ENCODE peak calls at places on chromosome 20, in six cellular contexts. U, H, Q, G, E and F are unnamed samples.

GRCh38 chr20:40441771-40442170 is 247.3 kb downstream of the MAFB start:
- DNase-seq in U (no peak), H (no peak), Q (no peak), G (no peak), E (peak), F (no peak)

GRCh38 chr20:59016795-59017492 is 2.3 kb upstream of the TUBB1 start:
- DNase-seq in U (no peak), H (no peak), Q (no peak), G (peak), E (no peak), F (no peak)

GRCh38 chr20:33811763-33812672 is 870 bp downstream of the CHMP4B start:
- DNase-seq in U (peak), H (peak), Q (peak), G (peak), E (peak), F (peak)

GRCh38 chr20:59645761-59646171 is 41.4 kb downstream of the PHACTR3 start:
- DNase-seq in U (no peak), H (no peak), Q (no peak), G (no peak), E (no peak), F (no peak)

GRCh38 chr20:38325905-38326304 is 20.4 kb upstream of the LBP start:
- DNase-seq in U (no peak), H (no peak), Q (no peak), G (no peak), E (no peak), F (no peak)

GRCh38 chr20:9215539-9215938 is 146.7 kb downstream of the PLCB4 start:
- DNase-seq in U (no peak), H (no peak), Q (peak), G (peak), E (peak), F (no peak)

GRCh38 chr20:51815383-51816076 is 13.2 kb upstream of the SALL4 start:
- DNase-seq in U (no peak), H (no peak), Q (no peak), G (no peak), E (no peak), F (no peak)

GRCh38 chr20:52340036-52340634 is 148.6 kb upstream of the ZFP64 start:
- DNase-seq in U (no peak), H (no peak), Q (no peak), G (peak), E (peak), F (no peak)

GRCh38 chr20:46592580-46593362 is 42.3 kb upstream of the OCSTAMP start:
- DNase-seq in U (no peak), H (no peak), Q (peak), G (no peak), E (no peak), F (no peak)

GRCh38 chr20:48905322-48905647 is 16.2 kb upstream of the ARFGEF2 start:
- DNase-seq in U (no peak), H (no peak), Q (no peak), G (no peak), E (no peak), F (no peak)

GRCh38 chr20:61176874-61177273 is 75.2 kb upstream of the CDH4 start:
- DNase-seq in U (no peak), H (no peak), Q (no peak), G (no peak), E (no peak), F (no peak)

GRCh38 chr20:57680131-57680716 is 29.6 kb downstream of the PMEPA1 start:
- DNase-seq in U (no peak), H (no peak), Q (peak), G (no peak), E (no peak), F (no peak)

GRCh38 chr20:34368547-34368946 is 5.5 kb downstream of the ITCH start:
- DNase-seq in U (no peak), H (no peak), Q (no peak), G (no peak), E (no peak), F (no peak)

GRCh38 chr20:22453244-22454080 is 130.9 kb downstream of the FOXA2 start:
- DNase-seq in U (no peak), H (no peak), Q (no peak), G (peak), E (no peak), F (no peak)

GRCh38 chr20:49276895-49277785 is 717 bp downstream of the ZNFX1 start:
- DNase-seq in U (peak), H (no peak), Q (peak), G (no peak), E (no peak), F (no peak)

GRCh38 chr20:39874049-39874893 is 814.8 kb downstream of the MAFB start:
- DNase-seq in U (peak), H (peak), Q (peak), G (peak), E (peak), F (peak)

GRCh38 chr20:19758888-19759331 is 852 bp downstream of the RIN2 start:
- DNase-seq in U (peak), H (peak), Q (no peak), G (peak), E (peak), F (no peak)

GRCh38 chr20:38343107-38343797 is 3.0 kb upstream of the LBP start:
- DNase-seq in U (no peak), H (peak), Q (no peak), G (peak), E (peak), F (no peak)

GRCh38 chr20:9031951-9032350 is 36.9 kb upstream of the PLCB4 start:
- DNase-seq in U (no peak), H (no peak), Q (no peak), G (no peak), E (peak), F (no peak)

GRCh38 chr20:15835811-15836210 is 737.4 kb downstream of the KIF16B start:
- DNase-seq in U (no peak), H (no peak), Q (no peak), G (no peak), E (no peak), F (no peak)

GRCh38 chr20:20410678-20411077 is 42.8 kb downstream of the INSM1 start:
- DNase-seq in U (no peak), H (peak), Q (no peak), G (peak), E (no peak), F (no peak)

GRCh38 chr20:41391587-41392001 is 25.0 kb upstream of the EMILIN3 start:
- DNase-seq in U (peak), H (no peak), Q (no peak), G (no peak), E (no peak), F (no peak)

GRCh38 chr20:48787861-48788375 is 39.9 kb downstream of the PREX1 start:
- DNase-seq in U (no peak), H (no peak), Q (peak), G (no peak), E (peak), F (no peak)

GRCh38 chr20:10536531-10536930 is 101.4 kb downstream of the SLX4IP start:
- DNase-seq in U (peak), H (peak), Q (no peak), G (peak), E (peak), F (no peak)

GRCh38 chr20:1033751-1034419 is 31.8 kb upstream of the RSPO4 start:
- DNase-seq in U (no peak), H (no peak), Q (peak), G (no peak), E (no peak), F (no peak)

GRCh38 chr20:40175296-40175695 is 513.7 kb downstream of the MAFB start:
- DNase-seq in U (no peak), H (no peak), Q (no peak), G (no peak), E (no peak), F (no peak)

GRCh38 chr20:20549699-20550098 is 162.7 kb downstream of the RALGAPA2 start:
- DNase-seq in U (no peak), H (no peak), Q (no peak), G (no peak), E (peak), F (no peak)

GRCh38 chr20:4814696-4815252 is 93.1 kb downstream of the PRND start:
- DNase-seq in U (no peak), H (peak), Q (peak), G (peak), E (no peak), F (no peak)

GRCh38 chr20:1225263-1225728 is 548 bp upstream of the RAD21L1 start:
- DNase-seq in U (peak), H (no peak), Q (no peak), G (peak), E (no peak), F (no peak)

GRCh38 chr20:47230811-47231256 is 125.7 kb downstream of the ZMYND8 start:
- DNase-seq in U (no peak), H (no peak), Q (no peak), G (no peak), E (no peak), F (no peak)

GRCh38 chr20:59518881-59519706 is 85.2 kb upstream of the PHACTR3 start:
- DNase-seq in U (no peak), H (peak), Q (peak), G (peak), E (peak), F (no peak)

DNA sequence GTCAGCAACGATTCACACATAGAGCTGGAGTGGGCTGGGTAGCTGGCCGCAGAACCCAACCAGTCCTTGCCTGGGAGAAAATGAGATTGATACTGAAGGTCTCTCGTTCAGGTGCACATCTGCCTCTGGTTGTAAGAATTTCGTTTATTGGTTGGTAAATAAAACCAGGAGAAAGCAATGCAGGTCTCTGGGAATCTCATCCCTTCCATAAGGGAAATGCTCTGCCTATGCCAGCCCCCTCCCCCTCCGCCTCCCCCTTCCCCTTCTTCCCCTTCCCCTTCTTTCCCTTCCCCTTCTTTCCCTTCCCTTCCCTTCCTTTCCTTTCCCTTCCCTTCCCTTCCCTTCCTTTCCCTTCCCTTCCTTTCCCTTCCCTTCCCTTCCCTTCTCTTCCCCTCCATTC is 107.3 kb downstream of the DTD1 start:
- DNase-seq in U (no peak), H (no peak), Q (no peak), G (no peak), E (no peak), F (no peak)
- TF ChIP-seq CTCF in U (no peak), H (no peak), Q (no peak), G (no peak), E (no peak), F (no peak)

GRCh38 chr20:35662541-35662940 is 2.2 kb downstream of the CPNE1 start:
- DNase-seq in U (no peak), H (no peak), Q (peak), G (peak), E (no peak), F (no peak)
- H3K4me3 ChIP-seq in U (peak), H (peak), Q (peak), G (no peak), E (peak), F (peak)

GRCh38 chr20:31505903-31506302 is 8.3 kb upstream of the HM13 start:
- DNase-seq in U (no peak), H (no peak), Q (no peak), G (no peak), E (no peak), F (no peak)
- TF ChIP-seq CTCF in U (no peak), H (no peak), Q (no peak), G (no peak), E (no peak), F (no peak)

GRCh38 chr20:56628015-56628872 is 862 bp upstream of the TFAP2C start:
- DNase-seq in U (no peak), H (no peak), Q (no peak), G (no peak), E (no peak), F (no peak)

GRCh38 chr20:56629464-56630085 is 469 bp downstream of the TFAP2C start:
- DNase-seq in U (no peak), H (no peak), Q (no peak), G (no peak), E (no peak), F (no peak)

GRCh38 chr20:56627122-56628014 is 1.7 kb upstream of the TFAP2C start:
- DNase-seq in U (no peak), H (no peak), Q (no peak), G (no peak), E (no peak), F (no peak)

GRCh38 chr20:56630086-56630493 is 984 bp downstream of the TFAP2C start:
- DNase-seq in U (peak), H (peak), Q (no peak), G (no peak), E (no peak), F (no peak)

GRCh38 chr20:56628873-56629463 is at the start of gene TFAP2C:
- DNase-seq in U (peak), H (peak), Q (no peak), G (no peak), E (no peak), F (no peak)
- H3K4me3 ChIP-seq in U (peak), H (peak), Q (no peak), G (no peak), E (peak), F (peak)

GRCh38 chr20:64082821-64083379 is 1.3 kb downstream of the LKAAEAR1 start:
- DNase-seq in U (no peak), H (no peak), Q (no peak), G (no peak), E (no peak), F (no peak)
- TF ChIP-seq CTCF in U (no peak), H (no peak), Q (no peak), G (no peak), E (no peak), F (no peak)

GRCh38 chr20:6007094-6007528 is 46.7 kb downstream of the LRRN4 start:
- DNase-seq in U (no peak), H (no peak), Q (peak), G (peak), E (peak), F (no peak)
- H3K4me3 ChIP-seq in U (peak), H (peak), Q (peak), G (peak), E (peak), F (peak)

GRCh38 chr20:44173116-44173515 is 13.9 kb downstream of the JPH2 start:
- DNase-seq in U (no peak), H (no peak), Q (no peak), G (no peak), E (no peak), F (no peak)

GRCh38 chr20:44170796-44171410 is 16.1 kb downstream of the JPH2 start:
- DNase-seq in U (no peak), H (no peak), Q (no peak), G (no peak), E (no peak), F (no peak)

GRCh38 chr20:44172572-44172950 is 14.4 kb downstream of the JPH2 start:
- DNase-seq in U (no peak), H (no peak), Q (no peak), G (no peak), E (no peak), F (no peak)

GRCh38 chr20:44173846-44174245 is 13.1 kb downstream of the JPH2 start:
- DNase-seq in U (no peak), H (no peak), Q (no peak), G (no peak), E (no peak), F (no peak)

DNA sequence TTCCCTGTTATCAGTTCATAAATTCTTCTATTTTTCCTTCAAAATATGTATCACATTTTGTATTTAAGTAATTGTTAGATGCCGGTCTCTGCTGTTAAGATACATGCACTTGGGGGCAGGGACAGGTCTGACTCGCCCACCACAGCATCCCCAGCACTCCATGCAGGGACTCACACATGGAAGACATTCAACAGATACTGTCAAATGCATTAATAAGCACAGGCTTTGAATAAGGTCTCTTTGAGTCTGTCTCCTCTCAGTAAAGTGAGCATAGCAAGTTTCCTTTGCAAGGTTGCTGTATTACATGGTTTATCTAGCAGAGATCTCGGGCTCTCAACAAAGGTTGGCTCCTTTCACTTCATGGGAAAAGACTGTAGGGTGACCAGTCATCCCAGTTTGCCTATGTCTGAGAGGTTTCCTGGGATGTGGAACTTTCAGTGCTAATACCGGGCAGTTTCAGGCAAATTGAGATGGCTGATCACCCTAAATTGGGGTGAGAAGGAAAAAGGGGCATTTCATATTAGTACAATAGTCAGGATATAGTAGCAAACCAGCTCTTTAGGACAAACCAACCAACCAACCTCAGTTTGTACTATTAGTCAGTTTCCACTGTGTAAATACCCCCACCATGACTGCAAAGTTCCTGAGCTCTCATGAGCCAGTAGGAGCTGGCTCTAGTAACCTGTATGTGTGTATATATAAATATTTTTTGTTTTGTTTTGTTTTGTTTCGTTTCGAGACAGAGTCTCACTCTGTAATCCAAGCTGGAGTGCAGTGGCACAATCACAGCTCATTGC is 15.0 kb downstream of the JPH2 start:
- DNase-seq in U (no peak), H (no peak), Q (no peak), G (no peak), E (no peak), F (no peak)
- TF ChIP-seq CTCF in U (no peak), H (no peak), Q (no peak), G (no peak), E (no peak), F (no peak)

DNA sequence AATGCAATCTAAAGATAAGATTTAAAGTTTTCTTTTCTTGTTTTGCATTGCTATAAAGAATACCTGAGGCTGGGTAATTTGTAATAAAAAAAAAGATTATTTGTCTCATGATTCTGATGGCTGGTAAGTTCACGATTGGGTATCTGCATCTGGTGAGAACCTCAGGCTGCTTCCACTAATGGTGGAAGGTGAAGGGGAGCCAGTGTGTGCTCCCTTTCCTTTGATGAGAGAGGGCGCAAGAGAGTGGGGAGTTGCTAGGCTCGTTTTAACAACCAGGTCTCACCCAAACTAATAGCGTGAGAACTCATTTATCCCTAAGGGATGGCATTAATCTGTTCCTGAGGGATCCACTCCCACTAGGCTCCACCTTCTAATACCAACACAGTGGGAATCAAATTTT is 353.2 kb downstream of the BTBD3 start:
- DNase-seq in U (no peak), H (no peak), Q (no peak), G (no peak), E (no peak), F (no peak)
- H3K4me3 ChIP-seq in U (no peak), H (no peak), Q (no peak), G (no peak), E (no peak), F (no peak)

GRCh38 chr20:35615667-35616464 is at the start of gene SPAG4:
- DNase-seq in U (peak), H (peak), Q (peak), G (no peak), E (peak), F (no peak)
- TF ChIP-seq CTCF in U (no peak), H (no peak), Q (no peak), G (no peak), E (no peak), F (no peak)

DNA sequence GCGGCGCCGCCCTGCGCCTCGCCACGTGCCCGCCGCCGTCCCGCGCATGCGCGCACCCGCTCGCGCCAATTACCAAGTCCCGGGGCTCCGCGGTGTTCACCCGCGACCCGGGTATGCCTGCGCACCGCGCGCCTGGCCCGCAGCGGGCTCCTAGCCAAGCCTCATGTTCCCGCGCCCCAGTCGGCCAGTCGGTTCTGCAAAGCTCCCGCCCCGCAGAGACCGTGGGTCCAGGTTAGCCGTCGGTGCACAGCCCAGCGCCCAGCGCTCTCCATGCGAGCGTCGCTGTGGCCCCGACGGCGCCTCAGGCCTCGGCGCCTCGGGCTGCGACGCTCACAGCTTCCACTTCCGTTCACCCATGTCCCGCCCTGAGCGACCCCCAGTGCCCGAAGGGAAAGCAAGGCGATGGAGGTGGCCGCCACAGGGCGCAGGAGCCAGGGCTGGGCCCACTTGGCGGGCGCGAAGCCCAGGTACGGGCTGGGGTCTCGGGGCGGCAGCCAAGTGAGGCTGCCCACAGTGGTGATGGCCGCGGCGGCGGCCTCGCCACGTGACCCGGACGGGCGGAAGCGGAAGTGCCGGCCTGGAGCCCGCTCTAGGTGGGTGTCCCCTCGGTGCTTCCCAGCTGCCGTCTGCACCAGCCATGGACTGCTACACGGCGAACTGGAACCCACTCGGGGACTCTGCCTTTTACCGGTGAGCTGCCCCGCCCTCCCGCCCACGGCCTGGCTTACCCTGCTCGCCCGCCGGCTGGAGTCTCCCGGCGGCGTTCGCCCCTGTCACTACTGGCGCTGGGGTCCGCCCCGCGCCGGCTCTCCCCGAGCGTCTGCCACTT is at the start of the genes PCED1A and VPS16:
- DNase-seq in U (peak), H (peak), Q (peak), G (peak), E (peak), F (no peak)
- H3K4me3 ChIP-seq in U (peak), H (peak), Q (peak), G (peak), E (peak), F (peak)